ENCODE peak calls at places on chromosomes 2 and 18, in six cellular contexts. R, D, I, Z, T and E are unnamed samples.

GRCh38 chr2:241762933-241763369 is 13.7 kb upstream of the GAL3ST2 start:
- DNase-seq in R (no peak), D (no peak), I (no peak), Z (no peak), T (no peak), E (no peak)

GRCh38 chr2:236240228-236240990 is 23.8 kb downstream of the ASB18 start:
- DNase-seq in R (no peak), D (peak; percentile 19), I (no peak), Z (no peak), T (peak; percentile 86), E (peak; percentile 98)

GRCh38 chr2:118310016-118310877 is 222.0 kb downstream of the INSIG2 start:
- DNase-seq in R (peak; percentile 43), D (peak; percentile 61), I (no peak), Z (peak; percentile 66), T (peak; percentile 45), E (no peak)

GRCh38 chr2:57677296-57677695 is 369.3 kb upstream of the VRK2 start:
- DNase-seq in R (no peak), D (no peak), I (no peak), Z (no peak), T (no peak), E (no peak)

GRCh38 chr2:231672617-231673347 is 35.5 kb upstream of the PTMA start:
- DNase-seq in R (peak; percentile 78), D (peak; percentile 71), I (peak; percentile 99), Z (no peak), T (no peak), E (peak; percentile 87)

GRCh38 chr2:85681776-85682175 is 12.4 kb upstream of the GNLY start:
- DNase-seq in R (no peak), D (no peak), I (no peak), Z (no peak), T (no peak), E (no peak)

GRCh38 chr18:57802166-57802868 is 798 bp downstream of the ATP8B1 start:
- DNase-seq in R (no peak), D (peak; percentile 17), I (no peak), Z (no peak), T (peak; percentile 13), E (no peak)

GRCh38 chr2:152743004-152743403 is 24.6 kb downstream of the ARL6IP6 start:
- DNase-seq in R (peak; percentile 28), D (no peak), I (peak; percentile 33), Z (no peak), T (peak; percentile 43), E (peak; percentile 47)

GRCh38 chr18:23573948-23574431 is 12.3 kb downstream of the NPC1 start:
- DNase-seq in R (peak; percentile 65), D (peak; percentile 43), I (no peak), Z (no peak), T (peak; percentile 63), E (peak; percentile 55)

GRCh38 chr2:185279999-185280398 is 458.6 kb upstream of the FSIP2 start:
- DNase-seq in R (no peak), D (no peak), I (peak; percentile 21), Z (no peak), T (peak; percentile 31), E (peak; percentile 30)

GRCh38 chr2:121197369-121198091 is 87.5 kb downstream of the TFCP2L1 start:
- DNase-seq in R (peak; percentile 32), D (peak; percentile 65), I (no peak), Z (no peak), T (peak; percentile 84), E (peak; percentile 13)

GRCh38 chr18:24968233-24968775 is 383.7 kb downstream of the ZNF521 start:
- DNase-seq in R (no peak), D (no peak), I (no peak), Z (no peak), T (no peak), E (no peak)

GRCh38 chr2:216111122-216111521 is 2.0 kb downstream of the XRCC5 start:
- DNase-seq in R (no peak), D (no peak), I (no peak), Z (no peak), T (no peak), E (no peak)

GRCh38 chr2:231786917-231787292 is 660 bp downstream of the COPS7B start:
- DNase-seq in R (no peak), D (no peak), I (no peak), Z (no peak), T (no peak), E (no peak)

GRCh38 chr2:137828624-137829023 is 135.6 kb upstream of the HNMT start:
- DNase-seq in R (no peak), D (no peak), I (no peak), Z (no peak), T (no peak), E (no peak)

GRCh38 chr18:13225261-13225660 is 6.7 kb downstream of the LDLRAD4 start:
- DNase-seq in R (no peak), D (no peak), I (no peak), Z (no peak), T (no peak), E (no peak)

GRCh38 chr2:873651-874580 is 76.7 kb upstream of the SNTG2 start:
- DNase-seq in R (no peak), D (no peak), I (no peak), Z (no peak), T (peak; percentile 51), E (no peak)

GRCh38 chr2:227394403-227394802 is 6.7 kb upstream of the SCYGR1 start:
- DNase-seq in R (no peak), D (no peak), I (no peak), Z (no peak), T (no peak), E (no peak)

GRCh38 chr2:157936464-157936863 is 60.3 kb upstream of the ACVR1 start:
- DNase-seq in R (no peak), D (no peak), I (no peak), Z (no peak), T (peak; percentile 52), E (no peak)

GRCh38 chr2:144596074-144596871 is 76.4 kb upstream of the ZEB2 start:
- DNase-seq in R (peak; percentile 83), D (peak; percentile 38), I (peak; percentile 74), Z (no peak), T (peak; percentile 48), E (peak; percentile 7)

GRCh38 chr18:39772155-39772919 is 2182.7 kb upstream of the PIK3C3 start:
- DNase-seq in R (no peak), D (no peak), I (no peak), Z (no peak), T (peak; percentile 64), E (no peak)

GRCh38 chr18:25164837-25165791 is 186.9 kb downstream of the ZNF521 start:
- DNase-seq in R (peak; percentile 30), D (peak; percentile 2), I (no peak), Z (no peak), T (peak; percentile 11), E (no peak)

GRCh38 chr2:66434679-66435548 is at the start of gene MEIS1:
- DNase-seq in R (peak; percentile 96), D (peak; percentile 93), I (peak; percentile 92), Z (no peak), T (peak; percentile 93), E (peak; percentile 89)

GRCh38 chr18:71450258-71450657 is 1093.9 kb downstream of the CBLN2 start:
- DNase-seq in R (no peak), D (no peak), I (no peak), Z (no peak), T (no peak), E (no peak)

GRCh38 chr2:47195149-47195548 is 40.0 kb upstream of the STPG4 start:
- DNase-seq in R (peak; percentile 72), D (peak; percentile 82), I (no peak), Z (no peak), T (peak; percentile 83), E (peak; percentile 35)

GRCh38 chr2:104420420-104420819 is 433.5 kb upstream of the POU3F3 start:
- DNase-seq in R (no peak), D (no peak), I (no peak), Z (no peak), T (no peak), E (no peak)

GRCh38 chr2:85710687-85711577 is 16.8 kb downstream of the GNLY start:
- DNase-seq in R (peak; percentile 77), D (no peak), I (no peak), Z (no peak), T (no peak), E (no peak)

GRCh38 chr2:167265004-167265403 is 376.7 kb downstream of the XIRP2 start:
- DNase-seq in R (no peak), D (no peak), I (no peak), Z (no peak), T (no peak), E (no peak)

GRCh38 chr18:76260941-76261472 is 234.0 kb downstream of the ZNF516 start:
- DNase-seq in R (no peak), D (no peak), I (no peak), Z (no peak), T (no peak), E (no peak)

GRCh38 chr2:64609229-64609994 is 44.3 kb downstream of the SERTAD2 start:
- DNase-seq in R (peak; percentile 55), D (peak; percentile 42), I (peak; percentile 66), Z (peak; percentile 68), T (peak; percentile 63), E (peak; percentile 61)

GRCh38 chr2:57941826-57942225 is 104.8 kb upstream of the VRK2 start:
- DNase-seq in R (no peak), D (no peak), I (no peak), Z (no peak), T (no peak), E (no peak)

GRCh38 chr18:76610933-76611749 is 116.1 kb upstream of the ZNF516 start:
- DNase-seq in R (no peak), D (peak; percentile 29), I (no peak), Z (no peak), T (peak; percentile 48), E (no peak)

GRCh38 chr2:14363976-14364375 is 268.5 kb upstream of the LRATD1 start:
- DNase-seq in R (no peak), D (no peak), I (no peak), Z (no peak), T (no peak), E (no peak)

GRCh38 chr18:57644540-57644939 is 22.9 kb upstream of the NARS1 start:
- DNase-seq in R (no peak), D (no peak), I (no peak), Z (no peak), T (no peak), E (no peak)

GRCh38 chr18:12531747-12532146 is 124.0 kb downstream of the PRELID3A start:
- DNase-seq in R (no peak), D (no peak), I (no peak), Z (no peak), T (no peak), E (no peak)

GRCh38 chr2:128298846-128299507 is 19.7 kb downstream of the HS6ST1 start:
- DNase-seq in R (no peak), D (no peak), I (no peak), Z (no peak), T (no peak), E (no peak)

GRCh38 chr18:36203360-36203895 is 16.1 kb downstream of the MOCOS start:
- DNase-seq in R (no peak), D (no peak), I (no peak), Z (no peak), T (no peak), E (no peak)

GRCh38 chr18:47772374-47773248 is 157.8 kb downstream of the SMAD2 start:
- DNase-seq in R (peak; percentile 73), D (peak; percentile 71), I (peak; percentile 35), Z (peak; percentile 46), T (peak; percentile 80), E (peak; percentile 49)